ENCODE peak calls at places on chromosomes 7 and 10, in seven cellular contexts. B is Peyer's patch, R is Daoy, Z is smooth muscle cell of the brain vasculature, P is HT-29, F is NCI-H2029, A is choroid plexus epithelial cell. D is an unnamed sample.

GRCh38 chr10:132707121-132707775 is 78.7 kb downstream of the NKX6-2 start:
- DNase-seq in B (peak; percentile 82), R (no peak), Z (no peak), P (peak; percentile 39), F (no peak), A (no peak), D (no peak)

GRCh38 chr10:75127481-75127880 is 16.0 kb downstream of the SAMD8 start:
- DNase-seq in B (no peak), R (no peak), Z (no peak), P (no peak), F (no peak), A (peak; percentile 55), D (no peak)

GRCh38 chr10:21413268-21413667 is 112.2 kb downstream of the SKIDA1 start:
- DNase-seq in B (no peak), R (no peak), Z (no peak), P (no peak), F (no peak), A (no peak), D (no peak)

GRCh38 chr7:116177009-116177408 is 33.3 kb upstream of the TES start:
- DNase-seq in B (no peak), R (peak; percentile 95), Z (peak; percentile 58), P (no peak), F (no peak), A (peak; percentile 95), D (no peak)

GRCh38 chr7:103870664-103871063 is 118.8 kb downstream of the RELN start:
- DNase-seq in B (no peak), R (no peak), Z (no peak), P (no peak), F (no peak), A (no peak), D (no peak)

GRCh38 chr10:132237871-132238270 is 51.1 kb downstream of the DPYSL4 start:
- DNase-seq in B (no peak), R (no peak), Z (no peak), P (no peak), F (no peak), A (no peak), D (no peak)

GRCh38 chr7:6502886-6503285 is 48.4 kb downstream of the GRID2IP start:
- DNase-seq in B (no peak), R (no peak), Z (no peak), P (no peak), F (no peak), A (no peak), D (no peak)

GRCh38 chr7:151850484-151851159 is 26.3 kb downstream of the PRKAG2 start:
- DNase-seq in B (no peak), R (no peak), Z (no peak), P (no peak), F (no peak), A (no peak), D (no peak)

GRCh38 chr10:35387768-35388167 is 51.5 kb downstream of the CCNY start:
- DNase-seq in B (no peak), R (no peak), Z (no peak), P (no peak), F (no peak), A (peak; percentile 54), D (no peak)

GRCh38 chr10:124565565-124566221 is 104.1 kb downstream of the LHPP start:
- DNase-seq in B (no peak), R (peak; percentile 31), Z (no peak), P (peak; percentile 71), F (peak; percentile 85), A (peak; percentile 52), D (peak; percentile 83)

GRCh38 chr10:124320778-124321432 is 97.8 kb downstream of the OAT start:
- DNase-seq in B (no peak), R (no peak), Z (no peak), P (no peak), F (no peak), A (no peak), D (no peak)

GRCh38 chr7:90629306-90629918 is 33.3 kb downstream of the CDK14 start:
- DNase-seq in B (no peak), R (peak; percentile 44), Z (peak; percentile 32), P (peak; percentile 76), F (peak; percentile 61), A (peak; percentile 78), D (no peak)

D was measured in DMS79.